ENCODE peak calls at places on chromosomes 5 and 9, in seven cellular contexts. E is neuronal stem cell; D is SJSA1; H is spleen; V is right lobe of liver; L is fibroblast of lung; R is CD4-positive, alpha-beta memory T cell. G is an unnamed sample.

GRCh38 chr9:27548055-27548741 is 18.6 kb upstream of the MOB3B start:
- DNase-seq in E (no peak), H (no peak), L (no peak), R (no peak), V (no peak), D (no peak), G (no peak)

GRCh38 chr9:22423566-22423965 is 23.1 kb upstream of the DMRTA1 start:
- DNase-seq in D (no peak), V (no peak), R (no peak), E (no peak), L (no peak), H (no peak), G (no peak)

GRCh38 chr9:34989946-34990635 is 546 bp downstream of the DNAJB5 start:
- DNase-seq in H (peak; percentile 87), V (no peak), E (peak; percentile 81), D (peak; percentile 48), L (peak; percentile 74), R (peak; percentile 16), G (peak; percentile 38)

GRCh38 chr5:168047043-168047668 is 244.3 kb upstream of the WWC1 start:
- DNase-seq in H (no peak), V (no peak), D (peak; percentile 76), E (peak; percentile 69), R (no peak), L (peak; percentile 57), G (no peak)

GRCh38 chr5:72543365-72543764 is 36.2 kb upstream of the ZNF366 start:
- DNase-seq in V (no peak), D (no peak), H (no peak), E (no peak), R (no peak), L (peak; percentile 91), G (no peak)

GRCh38 chr5:136108131-136108739 is 24.4 kb upstream of the SMAD5 start:
- DNase-seq in V (no peak), L (no peak), E (no peak), H (no peak), R (no peak), D (peak; percentile 9), G (no peak)

GRCh38 chr5:143031781-143032724 is 261.9 kb downstream of the ARHGAP26 start:
- DNase-seq in V (no peak), R (no peak), H (no peak), L (no peak), D (no peak), E (no peak), G (no peak)

GRCh38 chr9:23342296-23342695 is 483.7 kb downstream of the ELAVL2 start:
- DNase-seq in V (no peak), D (no peak), E (no peak), R (no peak), H (no peak), L (peak; percentile 30), G (no peak)

GRCh38 chr9:34177906-34178697 is 741 bp upstream of the UBAP1 start:
- DNase-seq in R (no peak), H (peak; percentile 82), D (no peak), L (no peak), V (no peak), E (no peak), G (no peak)

GRCh38 chr9:94656190-94656589 is 16.9 kb upstream of the FBP1 start:
- DNase-seq in V (no peak), D (no peak), R (peak; percentile 29), L (peak; percentile 22), H (peak; percentile 79), E (no peak), G (peak; percentile 17)

GRCh38 chr9:107749787-107750444 is 260.3 kb upstream of the KLF4 start:
- DNase-seq in L (peak; percentile 94), E (no peak), H (peak; percentile 88), V (peak; percentile 90), D (peak; percentile 52), R (no peak), G (no peak)

GRCh38 chr9:114364123-114364522 is 23.7 kb downstream of the AKNA start:
- DNase-seq in L (peak; percentile 91), V (no peak), R (no peak), E (no peak), D (no peak), H (no peak), G (no peak)

GRCh38 chr9:69645488-69645887 is 26.7 kb downstream of the APBA1 start:
- DNase-seq in E (no peak), L (no peak), D (no peak), R (no peak), V (no peak), H (no peak), G (no peak)

GRCh38 chr5:152113401-152113800 is 188.8 kb upstream of the GLRA1 start:
- DNase-seq in E (no peak), L (peak; percentile 5), V (no peak), D (no peak), R (peak; percentile 54), H (no peak), G (peak; percentile 5)

GRCh38 chr5:1443991-1444360 is 1.3 kb downstream of the SLC6A3 start:
- DNase-seq in E (no peak), R (no peak), L (no peak), H (no peak), D (no peak), V (peak; percentile 26), G (no peak)

GRCh38 chr5:15243301-15244020 is 256.5 kb upstream of the FBXL7 start:
- DNase-seq in E (no peak), V (no peak), D (no peak), H (no peak), L (no peak), R (no peak), G (no peak)

GRCh38 chr9:137252555-137253506 is 1.7 kb downstream of the STPG3 start:
- DNase-seq in R (no peak), D (no peak), L (no peak), E (no peak), H (no peak), V (no peak), G (no peak)

GRCh38 chr5:5316333-5316732 is 106.1 kb upstream of the ICE1 start:
- DNase-seq in E (no peak), V (no peak), H (no peak), L (peak; percentile 94), R (no peak), D (no peak), G (no peak)

GRCh38 chr5:132466453-132467291 is 23.9 kb downstream of the IRF1 start:
- DNase-seq in H (peak; percentile 95), E (no peak), D (peak; percentile 64), L (peak; percentile 41), R (peak; percentile 84), V (peak; percentile 95), G (no peak)

GRCh38 chr9:110830495-110830894 is 161.9 kb downstream of the MUSK start:
- DNase-seq in D (no peak), E (no peak), L (no peak), V (no peak), H (no peak), R (no peak), G (no peak)
- H3K27ac ChIP-seq in D (no peak overlapping the region), E (no peak overlapping the region), L (no peak overlapping the region), V (no peak overlapping the region), H (no peak overlapping the region), R (no peak overlapping the region), G (no peak overlapping the region)

GRCh38 chr9:16532272-16532671 is 338.2 kb downstream of the BNC2 start:
- DNase-seq in H (no peak), V (no peak), D (no peak), L (no peak), R (no peak), E (no peak), G (no peak)

GRCh38 chr9:16535555-16535954 is 334.9 kb downstream of the BNC2 start:
- DNase-seq in V (no peak), L (no peak), E (no peak), R (no peak), H (no peak), D (no peak), G (no peak)

GRCh38 chr9:16530669-16531461 is 339.6 kb downstream of the BNC2 start:
- DNase-seq in D (peak; percentile 39), H (no peak), L (peak; percentile 84), R (no peak), E (no peak), V (no peak), G (no peak)

DNA sequence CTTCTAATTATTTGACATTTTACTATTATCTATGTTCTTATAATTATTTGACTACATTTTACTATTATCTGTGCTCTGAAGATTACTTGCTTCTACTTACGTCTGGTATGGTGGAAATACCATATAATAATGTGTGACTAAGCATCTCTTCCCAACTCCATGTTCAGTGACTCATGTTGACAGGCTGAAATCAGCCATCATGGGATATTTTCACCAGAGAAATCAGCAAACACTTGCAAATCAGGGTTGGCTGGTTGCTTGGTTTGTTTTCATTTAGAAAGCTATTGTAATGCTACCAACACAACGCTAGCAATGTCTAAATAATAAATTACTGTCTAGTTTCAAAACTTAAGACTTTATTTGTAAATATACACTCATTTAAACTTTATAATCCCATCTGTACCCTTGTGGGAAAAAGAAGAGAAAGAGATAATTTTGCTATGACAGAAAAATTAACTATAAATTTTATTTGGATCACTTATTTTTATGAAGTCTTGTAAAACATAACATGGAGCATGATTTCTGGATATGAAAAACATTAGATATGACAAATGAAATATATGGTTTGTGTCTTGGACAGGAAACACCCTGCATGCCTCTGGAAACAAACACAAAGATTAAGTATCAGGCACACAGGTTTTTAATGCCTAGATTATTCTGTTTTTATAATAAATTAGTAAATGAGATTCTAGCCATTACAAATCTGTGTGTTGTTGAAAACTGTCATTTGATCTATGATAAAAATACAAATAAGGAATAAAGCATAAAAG is 337.6 kb downstream of the BNC2 start:
- DNase-seq in V (no peak), R (no peak), E (no peak), D (no peak), L (peak; percentile 88), H (no peak), G (no peak)
- H3K27ac ChIP-seq in V (no peak overlapping the region), R (no peak overlapping the region), E (no peak overlapping the region), D (peak overlapping the region; percentile 25), L (peak overlapping the region; percentile 53), H (no peak overlapping the region), G (no peak overlapping the region)

GRCh38 chr9:38251036-38251335 is 141.5 kb upstream of the ALDH1B1 start:
- DNase-seq in E (no peak), D (no peak), H (no peak), R (no peak), L (no peak), V (no peak), G (no peak)
- H3K27ac ChIP-seq in E (no peak overlapping the region), D (no peak overlapping the region), H (no peak overlapping the region), R (no peak overlapping the region), L (no peak overlapping the region), V (no peak overlapping the region), G (no peak overlapping the region)

GRCh38 chr5:119385136-119386128 is 29.6 kb downstream of the TNFAIP8 start:
- DNase-seq in H (no peak), L (no peak), V (no peak), R (no peak), D (no peak), E (no peak), G (no peak)
- H3K27ac ChIP-seq in H (peak overlapping the region; percentile 26), L (no peak overlapping the region), V (no peak overlapping the region), R (no peak overlapping the region), D (no peak overlapping the region), E (no peak overlapping the region), G (no peak overlapping the region)

G was measured in CD4-positive, alpha-beta T cell.